ENCODE peak calls at places on chromosomes 13 and 19, in nine cellular contexts. M is esophagus squamous epithelium, N is HCT116, S is gastrocnemius medialis, K is heart left ventricle, U is tibial nerve, L is Peyer's patch, Y is H1, V is uterus. C is an unnamed sample. For H3K4me1, the result is how much of the 10 kb centered on the place peaks cover.

GRCh38 chr19:39768334-39768733 is 10.3 kb upstream of the LEUTX start:
- DNase-seq in S (no peak), V (no peak), M (no peak), Y (no peak), K (no peak), U (no peak), N (no peak), L (no peak), C (no peak)

GRCh38 chr13:68439821-68440220 is 1209.7 kb upstream of the PCDH9 start:
- DNase-seq in U (no peak), V (no peak), N (no peak), M (no peak), S (no peak), K (no peak), Y (no peak), L (no peak), C (no peak)

GRCh38 chr13:110390572-110390971 is 83.5 kb downstream of the COL4A2 start:
- DNase-seq in S (no peak), N (no peak), K (no peak), V (no peak), M (no peak), Y (no peak), U (no peak), L (no peak), C (no peak)

GRCh38 chr13:80379245-80379644 is 38.3 kb upstream of the SPRY2 start:
- DNase-seq in L (no peak), Y (no peak), S (no peak), K (no peak), N (no peak), M (no peak), U (no peak), V (no peak), C (no peak)

GRCh38 chr19:33727331-33728028 is 69.2 kb upstream of the KCTD15 start:
- DNase-seq in U (no peak), L (no peak), S (no peak), N (no peak), Y (no peak), K (no peak), M (no peak), V (no peak), C (no peak)

GRCh38 chr19:6459356-6460098 is at the start of gene SLC25A23:
- DNase-seq in Y (peak), L (peak), N (peak), V (peak), M (no peak), S (no peak), U (peak), K (peak), C (peak)

GRCh38 chr19:2461751-2462634 is 5.2 kb upstream of the LMNB2 start:
- DNase-seq in S (no peak), M (no peak), U (no peak), V (peak), K (peak), L (peak), Y (peak), N (peak), C (no peak)

GRCh38 chr19:38483016-38483630 is 49.6 kb downstream of the RYR1 start:
- DNase-seq in L (no peak), M (no peak), K (no peak), V (no peak), N (no peak), U (no peak), S (no peak), Y (no peak), C (no peak)

GRCh38 chr13:65540064-65540635 is 1690.0 kb downstream of the PCDH9 start:
- DNase-seq in V (no peak), Y (no peak), L (no peak), N (no peak), M (no peak), S (no peak), K (no peak), U (no peak), C (no peak)

GRCh38 chr19:17332677-17333581 is 1.7 kb downstream of the ANO8 start:
- DNase-seq in V (no peak), S (no peak), L (no peak), M (no peak), N (peak), K (no peak), Y (peak), U (no peak), C (no peak)

GRCh38 chr13:94186470-94186869 is 293.0 kb downstream of the DCT start:
- DNase-seq in U (no peak), Y (no peak), M (no peak), N (no peak), L (no peak), V (no peak), S (no peak), K (no peak), C (no peak)

GRCh38 chr13:77398825-77399620 is 72.1 kb upstream of the MYCBP2 start:
- DNase-seq in S (no peak), K (no peak), N (no peak), U (no peak), Y (no peak), L (no peak), M (no peak), V (no peak), C (no peak)

GRCh38 chr19:43847246-43847645 is 20.1 kb downstream of the ZNF283 start:
- DNase-seq in Y (no peak), S (no peak), K (no peak), V (no peak), M (no peak), L (no peak), U (no peak), N (no peak), C (no peak)

GRCh38 chr19:45095496-45096413 is 2.8 kb downstream of the PPP1R37 start:
- DNase-seq in U (no peak), Y (no peak), S (no peak), N (no peak), L (no peak), K (no peak), V (no peak), M (no peak), C (no peak)

GRCh38 chr13:73733691-73734090 is 400.5 kb downstream of the KLF12 start:
- DNase-seq in L (no peak), U (no peak), K (no peak), V (no peak), N (no peak), M (no peak), Y (no peak), S (no peak), C (no peak)

GRCh38 chr13:41791056-41791455 is 169.9 kb downstream of the VWA8 start:
- DNase-seq in L (no peak), Y (no peak), S (no peak), K (no peak), U (no peak), N (no peak), M (no peak), V (no peak), C (no peak)

GRCh38 chr13:99821741-99822140 is 149.8 kb downstream of the ZIC5 start:
- DNase-seq in Y (no peak), M (no peak), K (no peak), L (no peak), N (no peak), U (no peak), S (no peak), V (no peak), C (no peak)

GRCh38 chr13:21297452-21297851 is 121.0 kb downstream of the MRPL57 start:
- DNase-seq in M (no peak), Y (no peak), K (no peak), L (no peak), U (no peak), V (no peak), S (no peak), N (no peak), C (no peak)

GRCh38 chr13:83881917-83882625 is at the start of gene SLITRK1:
- DNase-seq in K (no peak), U (no peak), S (no peak), N (no peak), L (no peak), M (no peak), V (no peak), Y (peak), C (no peak)

GRCh38 chr13:40789275-40790231 is at the start of gene SLC25A15:
- DNase-seq in S (peak), L (peak), U (peak), K (peak), Y (peak), M (peak), N (peak), V (peak), C (peak)

GRCh38 chr19:39411832-39412099 is 703 bp upstream of the PLEKHG2 start:
- DNase-seq in U (peak), K (peak), N (peak), L (peak), V (peak), M (peak), Y (peak), S (peak), C (peak)

GRCh38 chr13:29520671-29521070 is 74.8 kb downstream of the SLC7A1 start:
- DNase-seq in S (no peak), U (no peak), V (no peak), Y (no peak), M (no peak), N (no peak), K (no peak), L (no peak), C (no peak)

GRCh38 chr13:34153428-34154180 is 335.7 kb downstream of the RFC3 start:
- DNase-seq in Y (no peak), K (no peak), V (no peak), S (no peak), N (no peak), U (no peak), M (no peak), L (no peak), C (no peak)

GRCh38 chr13:79679334-79679733 is 198.4 kb downstream of the NDFIP2 start:
- DNase-seq in Y (peak), U (peak), N (peak), S (peak), M (no peak), V (peak), K (peak), L (peak), C (peak)

GRCh38 chr19:44968670-44969069 is 13.5 kb downstream of the CLPTM1 start:
- DNase-seq in L (no peak), Y (no peak), V (no peak), K (no peak), M (no peak), N (no peak), S (no peak), U (no peak), C (no peak)

GRCh38 chr13:93079294-93079693 is 147.3 kb upstream of the GPC6 start:
- DNase-seq in M (no peak), V (no peak), L (no peak), N (no peak), Y (no peak), U (no peak), S (no peak), K (no peak), C (no peak)

GRCh38 chr13:75357576-75358295 is 124.2 kb downstream of the TBC1D4 start:
- DNase-seq in L (no peak), V (no peak), N (peak), M (no peak), K (no peak), U (no peak), S (no peak), Y (peak), C (no peak)

GRCh38 chr19:9052894-9053293 is 34.0 kb upstream of the OR1M1 start:
- DNase-seq in K (no peak), N (no peak), L (no peak), Y (no peak), U (no peak), V (no peak), M (no peak), S (no peak), C (no peak)

GRCh38 chr19:8699908-8700307 is 1.3 kb upstream of the ACTL9 start:
- DNase-seq in V (no peak), L (no peak), M (no peak), N (no peak), U (no peak), Y (no peak), K (no peak), S (no peak), C (no peak)

GRCh38 chr13:71499944-71500514 is 367.0 kb downstream of the DACH1 start:
- DNase-seq in U (no peak), S (no peak), V (no peak), L (no peak), N (no peak), M (no peak), K (no peak), Y (no peak), C (no peak)

GRCh38 chr13:101529419-101529818 is 76.9 kb downstream of the ITGBL1 start:
- DNase-seq in V (no peak), U (no peak), L (no peak), Y (no peak), M (no peak), N (no peak), S (peak), K (no peak), C (no peak)

GRCh38 chr19:53789708-53790678 is 34.1 kb downstream of the NLRP12 start:
- DNase-seq in U (no peak), L (no peak), V (no peak), Y (no peak), K (no peak), S (no peak), M (no peak), N (no peak), C (no peak)

GRCh38 chr13:64793592-64793991 is 2436.5 kb downstream of the PCDH9 start:
- DNase-seq in N (no peak), Y (no peak), K (no peak), S (no peak), V (no peak), L (no peak), M (no peak), U (no peak), C (no peak)

GRCh38 chr13:40505196-40505595 is 161.2 kb downstream of the FOXO1 start:
- DNase-seq in L (no peak), N (no peak), K (no peak), Y (no peak), S (no peak), V (no peak), U (no peak), M (no peak), C (no peak)

GRCh38 chr19:46955114-46955812 is 64.4 kb upstream of the NPAS1 start:
- DNase-seq in N (no peak), U (no peak), K (no peak), Y (no peak), M (no peak), S (no peak), V (no peak), L (peak), C (no peak)

GRCh38 chr13:47033216-47033615 is 136.4 kb upstream of the HTR2A start:
- DNase-seq in M (no peak), Y (no peak), U (no peak), L (no peak), K (no peak), N (no peak), V (no peak), S (no peak), C (no peak)

GRCh38 chr19:2355168-2356035 is 4.7 kb upstream of the TMPRSS9 start:
- DNase-seq in S (peak), K (no peak), U (no peak), Y (no peak), N (no peak), L (no peak), M (no peak), V (no peak), C (no peak)

GRCh38 chr13:64928704-64929499 is 2301.2 kb downstream of the PCDH9 start:
- DNase-seq in M (no peak), V (no peak), S (no peak), Y (no peak), N (peak), L (no peak), U (no peak), K (no peak), C (no peak)

DNA sequence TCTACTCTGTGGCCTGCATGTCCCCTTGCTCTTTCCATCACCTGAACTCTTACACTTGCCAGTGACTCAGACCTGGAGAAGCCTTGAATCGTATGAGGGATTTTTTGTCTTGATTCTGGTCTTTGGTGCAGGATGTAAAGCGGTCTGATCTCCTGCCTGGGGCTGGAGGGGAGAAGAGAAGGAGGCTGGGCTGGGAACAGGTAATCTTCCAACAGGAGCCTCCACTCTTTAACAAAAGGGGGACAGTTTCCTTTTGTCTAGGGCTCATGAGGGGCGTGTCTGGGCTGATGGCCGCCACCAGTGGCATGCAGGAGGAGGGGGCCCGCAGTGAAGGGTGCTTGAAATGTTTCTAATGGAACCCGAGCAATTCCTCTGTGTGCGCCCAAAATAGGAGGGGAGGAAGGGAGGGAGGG is 24.7 kb downstream of the NFIX start:
- DNase-seq in S (no peak), M (no peak), Y (peak), U (no peak), L (no peak), N (no peak), K (no peak), V (no peak), C (no peak)
- H3K27ac ChIP-seq in S (peak), M (peak), Y (no peak), U (peak), L (no peak), N (no peak), K (peak), V (peak), C (peak)

GRCh38 chr19:41866284-41866683 is 6.2 kb downstream of the RPS19 start:
- DNase-seq in L (no peak), U (no peak), Y (no peak), M (no peak), K (no peak), S (no peak), N (no peak), V (no peak), C (no peak)
- H3K4me1 ChIP-seq in L (half or more), U (under half), Y (under half), M (under half), K (under half), S (under half), N (under half), V (under half), C (under half)

DNA sequence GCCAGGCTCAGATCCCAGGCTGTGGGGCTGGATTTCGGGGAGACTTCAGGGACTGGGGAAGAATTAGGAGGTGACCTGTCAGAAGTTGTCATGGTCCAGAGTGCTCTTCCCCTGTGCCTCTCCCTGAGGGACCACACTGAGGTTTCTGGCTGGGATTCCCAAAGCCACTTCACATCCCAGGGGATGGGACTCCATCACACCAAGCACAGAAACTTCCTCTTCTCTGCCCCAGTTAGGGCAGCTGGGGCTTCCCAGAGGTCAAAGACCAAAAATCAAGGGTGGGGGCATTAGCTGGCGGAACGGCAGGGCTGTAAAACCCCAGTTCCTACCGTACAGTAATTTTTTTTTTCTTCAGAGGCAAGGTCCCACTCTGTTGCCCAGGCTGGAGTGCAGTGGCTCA is 7.4 kb downstream of the FCER2 start:
- DNase-seq in S (no peak), M (no peak), K (no peak), V (no peak), L (no peak), U (no peak), Y (no peak), N (no peak), C (no peak)
- TF ChIP-seq POLR2A in S (no peak), M (no peak), K (no peak), V (no peak), L (no peak), U (no peak), Y (no peak), N (no peak), C (no peak)

GRCh38 chr19:3544742-3545668 is 6.0 kb downstream of the TEKTIP1 start:
- DNase-seq in V (peak), Y (peak), N (no peak), U (peak), S (peak), K (peak), M (no peak), L (peak), C (peak)
- H3K27ac ChIP-seq in V (no peak), Y (no peak), N (peak), U (peak), S (no peak), K (no peak), M (no peak), L (no peak), C (no peak)

GRCh38 chr13:27168870-27169525 is 2.6 kb downstream of the USP12 start:
- DNase-seq in Y (no peak), U (no peak), N (no peak), K (no peak), L (no peak), M (no peak), V (no peak), S (no peak), C (peak)
- H3K4me1 ChIP-seq in Y (under half), U (under half), N (under half), K (under half), L (under half), M (under half), V (under half), S (half or more), C (under half)

GRCh38 chr13:114059946-114060860 is 72.2 kb downstream of the RASA3 start:
- DNase-seq in V (no peak), K (peak), U (no peak), Y (no peak), L (no peak), S (no peak), M (no peak), N (no peak), C (peak)
- TF ChIP-seq POLR2A in V (no peak), K (no peak), U (no peak), Y (no peak), L (no peak), S (no peak), M (no peak), N (no peak), C (no peak)

GRCh38 chr19:18698321-18699167 is 15.1 kb downstream of the CRTC1 start:
- DNase-seq in Y (no peak), S (no peak), K (no peak), L (no peak), N (no peak), U (no peak), M (no peak), V (no peak), C (no peak)

GRCh38 chr19:18699403-18700054 is 16.0 kb downstream of the CRTC1 start:
- DNase-seq in V (no peak), S (no peak), U (no peak), K (no peak), M (no peak), L (no peak), N (no peak), Y (no peak), C (no peak)

GRCh38 chr19:18700501-18701249 is 17.2 kb downstream of the CRTC1 start:
- DNase-seq in L (peak), S (peak), U (peak), V (peak), Y (peak), K (peak), M (peak), N (no peak), C (peak)

GRCh38 chr19:18696023-18696422 is 12.5 kb downstream of the CRTC1 start:
- DNase-seq in K (no peak), U (no peak), N (no peak), M (no peak), L (no peak), S (no peak), V (no peak), Y (no peak), C (no peak)

GRCh38 chr19:18697680-18698079 is 14.2 kb downstream of the CRTC1 start:
- DNase-seq in V (no peak), K (no peak), Y (no peak), U (no peak), S (peak), L (no peak), N (no peak), M (no peak), C (peak)
- H3K27ac ChIP-seq in V (no peak), K (no peak), Y (no peak), U (no peak), S (no peak), L (no peak), N (no peak), M (no peak), C (no peak)

GRCh38 chr13:24106429-24106828 is 54.1 kb upstream of the SPATA13 start:
- DNase-seq in M (no peak), N (no peak), L (no peak), Y (no peak), K (no peak), S (no peak), V (no peak), U (no peak), C (no peak)
- H3K4me1 ChIP-seq in M (under half), N (under half), L (under half), Y (under half), K (under half), S (under half), V (under half), U (under half), C (under half)

GRCh38 chr19:55406869-55407624 is 541 bp downstream of the UBE2S start:
- DNase-seq in K (no peak), N (no peak), V (no peak), U (no peak), Y (no peak), L (no peak), S (no peak), M (no peak), C (no peak)
- TF ChIP-seq POLR2A in K (no peak), N (no peak), V (no peak), U (no peak), Y (no peak), L (no peak), S (no peak), M (no peak), C (no peak)

GRCh38 chr13:35848868-35849644 is 282.1 kb downstream of the DCLK1 start:
- DNase-seq in S (no peak), N (no peak), U (no peak), M (no peak), V (no peak), Y (no peak), L (no peak), K (no peak), C (no peak)

GRCh38 chr13:35850569-35850968 is 280.6 kb downstream of the DCLK1 start:
- DNase-seq in L (no peak), K (no peak), S (no peak), N (no peak), Y (no peak), U (no peak), V (no peak), M (no peak), C (no peak)

GRCh38 chr13:35848316-35848715 is 282.9 kb downstream of the DCLK1 start:
- DNase-seq in U (no peak), M (no peak), K (no peak), L (no peak), N (no peak), S (no peak), V (no peak), Y (no peak), C (no peak)

GRCh38 chr13:35854286-35854685 is 276.9 kb downstream of the DCLK1 start:
- DNase-seq in U (no peak), K (no peak), M (no peak), N (no peak), S (no peak), L (no peak), Y (no peak), V (no peak), C (no peak)

GRCh38 chr13:35851238-35851814 is 279.9 kb downstream of the DCLK1 start:
- DNase-seq in K (no peak), N (no peak), U (no peak), M (no peak), V (no peak), S (no peak), L (no peak), Y (no peak), C (no peak)
- H3K27ac ChIP-seq in K (no peak), N (no peak), U (no peak), M (no peak), V (no peak), S (no peak), L (no peak), Y (no peak), C (no peak)

C was measured in prostate gland.